ENCODE peak calls at places on chromosomes 2 and 18, in five cellular contexts. T is right lobe of liver, P is GM23338, Q is fibroblast of mammary gland, S is stomach. G is an unnamed sample.
A peak's percentile ranks its signal among the peaks of the same experiment; 100 is the strongest.

GRCh38 chr18:63578357-63578958 is 8.7 kb upstream of the SERPINB13 start:
- DNase-seq in Q (peak; percentile 55), T (no peak), S (no peak), P (peak; percentile 61), G (peak; percentile 66)

GRCh38 chr2:45570671-45571334 is 40.3 kb downstream of the SRBD1 start:
- DNase-seq in Q (peak; percentile 58), S (no peak), T (no peak), P (peak; percentile 50), G (peak; percentile 32)

GRCh38 chr2:10654069-10654468 is 35.7 kb downstream of the NOL10 start:
- DNase-seq in P (no peak), Q (peak; percentile 19), T (no peak), S (no peak), G (no peak)

GRCh38 chr2:159926695-159927094 is 128.7 kb upstream of the CD302 start:
- DNase-seq in P (peak; percentile 55), Q (no peak), T (no peak), S (no peak), G (no peak)

GRCh38 chr2:168470880-168471475 is 14.9 kb downstream of the CERS6 start:
- DNase-seq in P (peak; percentile 33), T (no peak), Q (no peak), S (no peak), G (no peak)

GRCh38 chr2:55111230-55111569 is 60.9 kb upstream of the RTN4 start:
- DNase-seq in Q (no peak), P (no peak), S (no peak), T (no peak), G (no peak)

GRCh38 chr18:31101148-31102019 is 837 bp downstream of the DSC2 start:
- DNase-seq in P (peak; percentile 82), S (peak; percentile 75), Q (no peak), T (peak; percentile 91), G (no peak)

GRCh38 chr2:127647242-127648190 is 1.6 kb downstream of the GPR17 start:
- DNase-seq in Q (no peak), S (no peak), T (no peak), P (no peak), G (peak; percentile 38)

GRCh38 chr2:9832586-9832985 is 10.7 kb upstream of the TAF1B start:
- DNase-seq in Q (peak; percentile 93), P (no peak), T (no peak), S (no peak), G (peak; percentile 88)

GRCh38 chr2:216562689-216563435 is 64.2 kb downstream of the RPL37A start:
- DNase-seq in T (no peak), S (no peak), Q (no peak), P (peak; percentile 21), G (no peak)

GRCh38 chr2:171217330-171217729 is 56.6 kb upstream of the TLK1 start:
- DNase-seq in T (no peak), S (no peak), Q (no peak), P (peak; percentile 67), G (no peak)

GRCh38 chr2:123953848-123954247 is 71.2 kb upstream of the CNTNAP5 start:
- DNase-seq in P (no peak), S (no peak), Q (peak; percentile 54), T (no peak), G (peak; percentile 0)

GRCh38 chr18:24014986-24015896 is 687 bp downstream of the TTC39C start:
- DNase-seq in S (peak; percentile 47), P (peak; percentile 55), Q (peak; percentile 81), T (peak; percentile 65), G (peak; percentile 87)

GRCh38 chr2:217222511-217222910 is 362.6 kb upstream of the TNP1 start:
- DNase-seq in P (no peak), T (no peak), S (no peak), Q (no peak), G (no peak)

GRCh38 chr2:58812766-58813344 is 571.7 kb upstream of the FANCL start:
- DNase-seq in Q (no peak), P (no peak), S (no peak), T (no peak), G (no peak)

GRCh38 chr18:60024857-60025256 is 125.1 kb downstream of the PMAIP1 start:
- DNase-seq in P (no peak), Q (peak; percentile 10), T (no peak), S (no peak), G (no peak)

GRCh38 chr2:130887643-130888042 is 50.9 kb downstream of the ARHGEF4 start:
- DNase-seq in Q (no peak), S (no peak), T (no peak), P (no peak), G (no peak)

GRCh38 chr2:64697286-64698023 is 43.7 kb upstream of the SERTAD2 start:
- DNase-seq in Q (peak; percentile 11), S (no peak), P (no peak), T (no peak), G (peak; percentile 46)

GRCh38 chr18:54284967-54285785 is 15.9 kb downstream of the POLI start:
- DNase-seq in T (no peak), S (no peak), Q (peak; percentile 72), P (no peak), G (peak; percentile 47)

GRCh38 chr2:71575966-71576365 is 122.6 kb downstream of the DYSF start:
- DNase-seq in P (no peak), S (no peak), T (no peak), Q (no peak), G (no peak)

GRCh38 chr2:219603784-219604183 is 6.1 kb downstream of the STK11IP start:
- DNase-seq in S (no peak), Q (no peak), P (no peak), T (no peak), G (no peak)

GRCh38 chr2:224401641-224402342 is at the start of gene FAM124B:
- DNase-seq in P (peak; percentile 4), S (peak; percentile 36), Q (peak; percentile 57), T (peak; percentile 85), G (peak; percentile 70)

GRCh38 chr2:134718095-134718955 is 475 bp downstream of the TMEM163 start:
- DNase-seq in P (peak; percentile 63), Q (no peak), S (peak; percentile 45), T (no peak), G (no peak)

GRCh38 chr2:217127744-217128143 is 267.9 kb upstream of the TNP1 start:
- DNase-seq in Q (no peak), P (no peak), T (no peak), S (no peak), G (no peak)

GRCh38 chr2:20352230-20353216 is 1.9 kb upstream of the PUM2 start:
- DNase-seq in Q (no peak), P (peak; percentile 25), S (no peak), T (no peak), G (peak; percentile 27)
- H3K4me3 ChIP-seq in Q (no peak overlapping the region), P (peak overlapping the region; percentile 79), S (no peak overlapping the region), T (no peak overlapping the region), G (no peak overlapping the region)

DNA sequence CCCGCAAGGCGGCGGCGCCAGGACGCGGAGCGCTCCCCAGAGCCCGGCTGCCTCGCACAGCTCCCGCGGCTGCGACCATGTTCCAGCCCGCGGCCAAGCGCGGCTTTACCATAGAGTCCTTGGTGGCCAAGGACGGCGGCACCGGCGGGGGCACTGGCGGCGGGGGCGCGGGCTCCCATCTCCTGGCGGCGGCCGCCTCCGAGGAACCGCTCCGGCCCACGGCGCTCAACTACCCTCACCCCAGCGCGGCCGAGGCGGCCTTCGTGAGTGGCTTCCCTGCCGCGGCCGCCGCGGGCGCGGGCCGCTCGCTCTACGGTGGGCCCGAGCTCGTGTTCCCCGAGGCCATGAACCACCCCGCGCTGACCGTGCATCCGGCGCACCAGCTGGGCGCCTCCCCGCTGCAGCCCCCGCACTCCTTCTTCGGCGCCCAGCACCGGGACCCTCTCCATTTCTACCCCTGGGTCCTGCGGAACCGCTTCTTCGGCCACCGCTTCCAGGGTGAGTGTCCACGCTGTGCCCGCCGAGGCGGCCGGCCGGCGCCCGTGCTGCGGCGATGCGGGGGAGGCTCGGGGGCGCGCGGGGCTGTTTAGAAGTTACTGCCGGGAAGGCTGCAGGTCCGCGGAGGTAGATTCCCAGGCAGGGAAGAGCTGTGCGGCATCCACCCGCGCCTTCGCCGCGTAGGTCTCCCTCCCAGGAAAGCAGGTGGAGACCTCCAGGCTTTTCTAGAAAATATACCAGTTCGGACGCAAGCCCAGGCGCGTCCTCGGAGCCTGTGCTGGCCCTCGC is 749 bp downstream of the EMX1 start:
- DNase-seq in Q (no peak), S (peak; percentile 24), T (no peak), P (peak; percentile 65), G (no peak)
- H3K4me3 ChIP-seq in Q (no peak overlapping the region), S (peak overlapping the region; percentile 63), T (peak overlapping the region; percentile 40), P (peak overlapping the region; percentile 56), G (no peak overlapping the region)

DNA sequence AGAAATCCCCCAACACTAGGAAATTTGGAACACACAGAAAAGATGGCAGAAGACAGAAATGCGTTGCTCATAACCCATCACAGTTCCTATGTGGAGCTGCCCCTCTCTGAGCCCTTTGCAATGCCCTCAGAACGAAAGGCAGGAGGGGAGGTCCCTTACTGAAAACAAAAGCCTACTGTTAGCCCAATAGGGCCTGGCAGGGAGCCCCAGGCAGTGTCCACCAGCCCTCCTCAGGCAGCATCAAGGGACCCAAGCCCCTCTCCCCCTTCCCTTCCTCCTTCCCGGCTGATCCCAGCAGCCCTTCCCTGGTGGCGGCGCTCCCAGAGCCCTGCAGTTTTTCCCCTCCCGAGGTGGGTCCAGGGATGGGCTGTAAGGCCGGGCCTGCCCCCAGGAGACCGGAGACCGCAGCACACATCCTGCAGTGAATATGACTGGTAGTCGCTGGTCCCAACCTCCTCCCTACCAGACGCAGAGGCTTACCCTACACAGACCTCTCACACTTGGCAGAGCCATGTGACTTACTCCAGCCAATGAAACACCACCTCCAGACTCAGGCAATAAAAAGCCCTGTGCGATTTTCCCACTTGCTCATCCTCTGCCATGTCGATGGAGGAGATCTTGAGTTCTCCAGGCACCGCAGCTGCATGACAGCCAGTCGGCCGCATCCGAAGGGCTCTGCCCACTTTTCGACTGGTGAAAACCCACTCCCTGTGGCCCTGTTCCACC is 19.4 kb upstream of the DUSP2 start:
- DNase-seq in S (no peak), P (peak; percentile 61), T (no peak), Q (no peak), G (no peak)
- H3K4me3 ChIP-seq in S (no peak overlapping the region), P (no peak overlapping the region), T (no peak overlapping the region), Q (no peak overlapping the region), G (no peak overlapping the region)

DNA sequence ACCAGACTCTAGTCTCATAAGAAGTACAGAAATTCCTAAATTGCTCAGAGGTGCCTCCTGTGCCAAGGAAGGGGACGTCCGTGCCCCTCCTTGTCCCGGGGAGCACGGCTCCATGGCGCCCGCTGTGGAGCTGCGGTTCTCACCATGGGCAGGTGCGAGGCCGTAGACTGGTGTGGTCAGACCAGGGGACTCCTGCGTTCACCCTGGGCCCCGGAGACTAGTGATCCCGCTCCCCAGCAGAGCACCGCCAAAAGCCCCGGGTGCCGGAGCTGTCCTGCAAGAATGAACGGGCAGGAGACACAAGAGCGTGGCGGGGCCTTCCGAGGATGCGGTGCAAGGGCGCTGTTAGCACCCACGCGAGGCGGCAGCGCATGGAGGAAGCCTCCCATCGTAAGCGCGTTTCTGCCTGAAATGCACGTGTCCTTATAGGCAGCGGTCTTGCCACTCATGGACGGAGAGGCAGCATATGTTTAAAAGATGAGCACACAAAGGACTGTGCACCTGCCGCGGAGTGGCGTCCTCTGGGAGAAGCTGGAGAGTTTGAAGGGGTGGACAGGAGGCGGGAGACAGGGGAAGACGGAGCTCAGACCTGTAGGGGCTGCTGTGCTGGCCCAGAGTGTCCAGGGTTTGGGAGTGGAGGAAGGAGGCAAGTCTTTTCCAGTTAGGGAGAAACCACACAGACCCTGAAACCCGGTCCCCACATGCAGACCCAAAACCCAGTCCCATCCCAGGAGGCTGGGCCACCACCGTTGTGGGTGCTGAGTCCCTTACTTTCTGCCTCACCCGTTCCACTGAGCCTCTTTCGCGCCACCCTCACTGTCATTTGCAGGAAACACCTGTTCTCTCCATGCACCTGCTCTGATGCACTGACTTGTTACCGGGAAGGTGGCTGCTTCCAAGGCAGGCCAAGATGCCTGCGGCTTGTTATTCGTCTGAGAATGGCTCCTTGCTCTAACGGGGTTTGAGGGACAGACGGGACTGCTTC is 7.5 kb upstream of the KCNG2 start:
- DNase-seq in Q (no peak), P (no peak), S (no peak), T (no peak), G (no peak)
- H3K4me3 ChIP-seq in Q (no peak overlapping the region), P (no peak overlapping the region), S (no peak overlapping the region), T (no peak overlapping the region), G (no peak overlapping the region)